ENCODE peak calls at places on chromosomes 5 and 9, in six cellular contexts. Y is A549, T is right cardiac atrium, D is astrocyte of the spinal cord, X is heart right ventricle, M is K562. E is an unnamed sample.
A peak's percentile ranks its signal among the peaks of the same experiment; 100 is the strongest.

GRCh38 chr5:77772729-77773128 is 3.4 kb downstream of the TBCA start:
- DNase-seq in D (no peak), T (no peak), Y (no peak), X (no peak), M (no peak), E (no peak)

GRCh38 chr5:33227746-33228145 is 213.0 kb upstream of the TARS1 start:
- DNase-seq in M (no peak), X (no peak), D (no peak), T (no peak), Y (no peak), E (no peak)

GRCh38 chr9:120583958-120584369 is 4.0 kb upstream of the CDK5RAP2 start:
- DNase-seq in Y (peak; percentile 71), M (peak; percentile 63), X (no peak), T (no peak), D (peak; percentile 92), E (no peak)

GRCh38 chr9:103837940-103838339 is 256.2 kb upstream of the SMC2 start:
- DNase-seq in D (no peak), T (no peak), X (no peak), Y (no peak), M (no peak), E (no peak)

GRCh38 chr9:71245651-71246050 is 124.2 kb upstream of the TRPM3 start:
- DNase-seq in X (no peak), D (no peak), M (no peak), Y (no peak), T (no peak), E (no peak)

GRCh38 chr9:129446828-129447550 is 173.9 kb downstream of the C9orf50 start:
- DNase-seq in Y (no peak), D (no peak), X (no peak), M (no peak), T (no peak), E (no peak)

GRCh38 chr5:171806976-171807823 is 21.6 kb downstream of the SMIM23 start:
- DNase-seq in M (no peak), T (no peak), D (peak; percentile 30), X (no peak), Y (no peak), E (no peak)

GRCh38 chr5:147290261-147290660 is 55.4 kb downstream of the STK32A start:
- DNase-seq in X (no peak), M (no peak), D (no peak), Y (no peak), T (peak; percentile 52), E (no peak)

GRCh38 chr5:129803403-129803802 is 55.5 kb downstream of the MINAR2 start:
- DNase-seq in X (no peak), M (no peak), Y (no peak), T (no peak), D (no peak), E (no peak)

GRCh38 chr5:106121972-106122605 is 1548.6 kb downstream of the EFNA5 start:
- DNase-seq in Y (peak; percentile 26), T (no peak), D (no peak), X (no peak), M (peak; percentile 75), E (peak; percentile 48)

DNA sequence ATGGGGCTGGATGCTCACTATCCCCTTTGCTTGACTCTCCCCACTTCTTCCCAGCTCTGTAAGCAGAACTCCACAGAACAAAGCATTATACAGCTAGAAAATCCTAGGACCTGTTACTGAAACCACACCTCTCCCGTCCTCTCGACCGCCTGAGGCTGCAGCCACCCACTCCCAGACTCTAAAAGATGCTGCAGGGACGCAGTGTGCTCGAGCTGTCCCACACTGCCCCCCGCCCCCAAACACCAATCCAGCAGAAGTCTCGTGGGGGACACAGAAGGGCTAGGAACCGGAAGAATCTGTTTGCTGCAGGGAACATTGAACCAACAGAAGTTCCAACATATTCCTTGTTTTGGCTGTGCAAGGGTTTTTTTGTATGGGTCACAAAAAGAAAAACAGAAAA is 7.6 kb downstream of the CAMK2A start:
- DNase-seq in D (no peak), T (no peak), M (no peak), Y (no peak), X (no peak), E (no peak)
- H3K4me3 ChIP-seq in D (no peak overlapping the region), T (no peak overlapping the region), M (no peak overlapping the region), Y (no peak overlapping the region), X (no peak overlapping the region), E (no peak overlapping the region)

DNA sequence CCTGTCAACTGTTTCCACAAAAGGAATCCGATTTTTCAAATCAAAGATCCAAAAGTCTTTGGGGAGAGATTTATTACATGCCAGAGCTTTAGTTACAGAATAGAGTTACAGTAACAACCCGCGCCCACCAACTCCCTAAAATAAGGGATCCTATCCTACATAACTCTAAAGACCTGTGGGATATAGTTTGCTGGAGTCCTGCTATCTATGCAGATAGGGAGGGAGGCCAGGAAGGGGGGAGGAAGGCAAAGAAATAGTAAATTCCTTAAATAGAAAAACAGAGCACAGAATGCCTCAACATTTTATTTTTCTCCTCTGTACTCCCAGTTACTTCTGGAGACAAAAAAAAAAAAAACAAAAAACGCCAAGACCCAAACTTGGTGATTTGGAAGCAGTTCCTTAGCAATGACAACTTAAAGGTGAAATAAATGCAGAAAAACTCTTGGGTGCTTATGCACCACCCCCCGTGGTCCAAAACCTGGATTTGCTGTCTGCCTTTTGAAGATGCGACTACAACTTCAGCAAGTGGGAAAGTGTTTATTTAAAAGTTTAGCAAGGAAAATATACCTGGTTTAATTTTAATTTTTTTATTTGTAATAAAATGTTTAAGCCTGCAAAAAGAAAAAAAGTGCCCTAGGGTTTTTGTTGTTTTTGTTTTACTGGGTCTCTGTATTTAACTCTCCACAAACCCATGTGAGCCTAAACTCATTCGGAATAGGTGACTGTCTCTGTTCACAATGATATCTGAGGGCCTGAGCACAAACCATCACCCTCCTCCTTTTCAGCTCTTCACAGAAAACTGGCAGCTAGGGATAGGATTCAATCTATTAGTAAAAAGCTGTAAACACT is 10.3 kb downstream of the FOXD1 start:
- DNase-seq in D (peak; percentile 49), Y (no peak), T (no peak), X (no peak), M (no peak), E (no peak)
- H3K4me3 ChIP-seq in D (peak overlapping the region; percentile 18), Y (peak overlapping the region; percentile 45), T (no peak overlapping the region), X (no peak overlapping the region), M (no peak overlapping the region), E (no peak overlapping the region)

DNA sequence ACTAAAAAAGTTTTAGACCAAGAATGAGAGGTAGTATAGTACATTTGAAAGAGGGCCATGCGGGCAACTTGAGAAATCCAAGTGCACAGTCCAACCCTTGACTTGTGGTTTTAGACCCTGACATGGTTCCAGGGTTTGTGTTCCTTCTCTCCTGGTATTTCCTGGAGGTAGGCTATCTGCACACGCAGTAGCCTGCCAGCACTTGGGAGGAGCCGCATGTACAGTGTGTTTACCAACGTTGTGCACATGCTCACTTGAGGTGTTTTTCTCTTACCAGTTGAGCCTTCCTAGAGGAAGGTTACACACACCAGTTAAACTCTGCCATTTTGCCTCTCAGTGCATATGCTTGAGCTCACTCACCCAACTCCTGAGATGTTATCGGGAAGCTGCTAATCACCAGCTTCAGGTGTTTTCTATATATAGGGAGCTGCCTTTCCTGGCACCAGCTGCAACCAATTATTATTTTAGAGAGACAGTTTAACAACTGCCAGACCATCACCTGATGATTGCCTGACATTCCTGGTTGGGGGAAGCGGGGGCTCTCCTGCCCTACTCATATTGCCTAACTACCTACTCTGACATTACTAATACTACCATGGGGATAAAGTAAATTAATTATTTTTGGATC is 593.4 kb upstream of the TUSC1 start:
- DNase-seq in Y (no peak), T (no peak), X (no peak), D (no peak), M (no peak), E (peak; percentile 50)
- H3K4me3 ChIP-seq in Y (no peak overlapping the region), T (no peak overlapping the region), X (no peak overlapping the region), D (no peak overlapping the region), M (no peak overlapping the region), E (no peak overlapping the region)

GRCh38 chr9:137279741-137280477 is 2.4 kb downstream of the TOR4A start:
- DNase-seq in Y (no peak), D (no peak), X (no peak), T (no peak), M (no peak), E (no peak)
- H3K4me3 ChIP-seq in Y (no peak overlapping the region), D (no peak overlapping the region), X (no peak overlapping the region), T (no peak overlapping the region), M (no peak overlapping the region), E (no peak overlapping the region)

GRCh38 chr9:5518937-5519319 is 8.6 kb downstream of the PDCD1LG2 start:
- DNase-seq in T (no peak), Y (no peak), D (no peak), M (no peak), X (no peak), E (no peak)
- H3K4me3 ChIP-seq in T (no peak overlapping the region), Y (no peak overlapping the region), D (no peak overlapping the region), M (no peak overlapping the region), X (no peak overlapping the region), E (no peak overlapping the region)

E was measured in cardiac muscle cell.